ENCODE peak calls at places on chromosome 12, in six cellular contexts. C is fibroblast of lung, Y is K562, T is GM23248, Z is PC-3, G is astrocyte. W is an unnamed sample.

GRCh38 chr12:131371580-131372475 is 339.1 kb upstream of the SFSWAP start:
- DNase-seq in T (no peak), G (no peak), Z (no peak), Y (no peak), C (no peak), W (no peak)

GRCh38 chr12:50394469-50395029 is 1.9 kb downstream of the FAM186A start:
- DNase-seq in Y (no peak), Z (peak; percentile 49), C (no peak), G (no peak), T (peak; percentile 41), W (peak; percentile 38)

GRCh38 chr12:32997471-32997870 is 100.9 kb upstream of the PKP2 start:
- DNase-seq in C (no peak), T (no peak), Y (no peak), G (no peak), Z (no peak), W (no peak)

GRCh38 chr12:124190301-124191023 is 104.4 kb upstream of the RFLNA start:
- DNase-seq in C (no peak), Y (no peak), G (no peak), T (no peak), Z (no peak), W (no peak)

GRCh38 chr12:28539691-28540323 is 349.6 kb downstream of the CCDC91 start:
- DNase-seq in Y (no peak), T (peak; percentile 4), C (no peak), G (no peak), Z (peak; percentile 57), W (no peak)

GRCh38 chr12:4700621-4701026 is 19.6 kb upstream of the GALNT8 start:
- DNase-seq in G (peak; percentile 69), C (peak; percentile 81), T (no peak), Y (no peak), Z (no peak), W (no peak)

GRCh38 chr12:122842505-122843405 is 7.5 kb downstream of the HIP1R start:
- DNase-seq in T (no peak), Z (no peak), C (no peak), G (no peak), Y (no peak), W (no peak)

GRCh38 chr12:129564768-129565167 is 339.1 kb downstream of the TMEM132D start:
- DNase-seq in G (peak; percentile 14), C (no peak), T (no peak), Z (no peak), Y (no peak), W (no peak)

GRCh38 chr12:72272731-72273498 is 745 bp downstream of the TRHDE start:
- DNase-seq in G (peak; percentile 65), T (peak; percentile 40), C (peak; percentile 73), Y (no peak), Z (peak; percentile 21), W (no peak)

GRCh38 chr12:111841236-111841749 is 735 bp upstream of the MAPKAPK5 start:
- DNase-seq in Z (peak; percentile 11), Y (no peak), G (no peak), C (peak; percentile 15), T (peak; percentile 33), W (peak; percentile 43)

GRCh38 chr12:12221560-12221959 is 45.3 kb downstream of the LRP6 start:
- DNase-seq in T (no peak), G (no peak), Z (no peak), Y (no peak), C (no peak), W (no peak)

GRCh38 chr12:66596189-66596588 is 82.7 kb downstream of the GRIP1 start:
- DNase-seq in G (peak; percentile 39), Y (no peak), T (peak; percentile 37), C (peak; percentile 34), Z (peak; percentile 75), W (peak; percentile 40)
- TF ChIP-seq EZH2 in G (no peak), Y (no peak), T (no peak), C (no peak), Z (no peak), W (no peak)

DNA sequence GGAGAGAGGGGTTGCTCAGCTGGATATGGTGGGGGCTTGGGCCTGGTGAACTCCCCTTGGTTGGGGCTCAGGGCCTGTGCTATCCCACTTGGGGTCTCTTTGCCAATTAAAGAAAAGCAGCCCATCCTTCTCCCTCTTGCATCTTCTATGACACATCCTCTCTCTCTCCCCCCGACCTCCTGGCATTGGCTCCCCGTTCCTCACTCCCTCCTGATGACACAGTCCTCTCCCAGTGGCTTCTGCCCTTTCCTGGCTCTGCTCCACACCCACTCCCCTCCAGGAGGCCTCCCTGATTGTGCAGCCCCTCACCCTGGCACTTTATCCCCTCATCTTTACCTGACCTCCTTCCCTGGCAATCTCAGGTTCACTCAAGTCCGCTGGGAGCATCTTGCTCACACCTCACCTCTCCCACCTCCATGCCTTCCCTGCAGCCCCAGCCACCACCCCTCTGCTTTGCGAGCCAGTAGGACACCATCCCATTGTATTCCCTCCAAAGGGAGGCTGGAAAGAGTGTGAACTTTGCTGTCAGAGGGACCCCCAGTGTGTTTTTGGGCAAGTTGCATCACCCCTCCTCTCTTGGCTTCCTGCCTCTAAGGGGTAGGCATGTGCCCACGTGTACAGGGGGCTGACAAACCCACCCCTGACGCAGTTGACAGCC is 10.7 kb downstream of the KRT80 start:
- DNase-seq in G (no peak), C (no peak), T (no peak), Y (no peak), Z (no peak), W (no peak)
- H2AFZ ChIP-seq in G (peak overlapping the region; percentile 65), C (no peak overlapping the region), T (no peak overlapping the region), Y (no peak overlapping the region), Z (no peak overlapping the region), W (no peak overlapping the region)

DNA sequence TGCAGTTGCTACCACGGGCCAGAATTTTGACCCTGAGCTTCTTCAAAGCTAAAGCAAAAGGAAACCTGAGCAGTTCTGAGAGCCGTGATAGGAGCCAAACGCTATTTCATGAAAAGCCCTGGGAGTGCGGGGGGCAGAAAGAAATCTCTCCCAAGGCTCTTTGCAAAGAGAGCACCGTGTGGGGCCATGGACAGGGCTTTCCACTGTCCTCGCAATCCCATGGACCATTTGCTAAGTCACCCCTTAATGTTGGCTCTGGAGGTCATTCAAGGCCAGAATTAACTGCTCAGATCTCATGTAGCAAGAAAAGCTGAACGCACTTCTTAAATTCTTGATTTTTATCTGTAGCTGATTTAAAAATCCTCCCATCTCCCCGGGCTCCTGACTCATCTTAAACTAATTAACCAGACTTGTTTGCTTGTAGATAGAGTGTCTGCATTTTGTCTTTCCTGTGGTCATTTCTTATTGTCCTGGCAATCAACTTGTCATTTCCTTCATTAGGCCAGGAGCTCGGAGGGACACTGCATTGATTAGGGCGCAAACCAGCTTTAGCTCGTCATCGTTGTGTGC is 24.8 kb downstream of the CLSTN3 start:
- DNase-seq in T (no peak), C (no peak), Y (no peak), Z (no peak), G (no peak), W (no peak)
- H3K4me2 ChIP-seq in T (no peak overlapping the region), C (no peak overlapping the region), Y (no peak overlapping the region), Z (no peak overlapping the region), G (no peak overlapping the region), W (peak overlapping the region; percentile 52)

GRCh38 chr12:54035561-54036377 is 2.9 kb downstream of the HOXC5 start:
- DNase-seq in Z (no peak), C (no peak), G (no peak), Y (no peak), T (peak; percentile 20), W (no peak)
- TF ChIP-seq EZH2 in Z (no peak), C (no peak), G (no peak), Y (no peak), T (no peak), W (no peak)

GRCh38 chr12:65881348-65881961 is 57.2 kb downstream of the HMGA2 start:
- DNase-seq in G (peak; percentile 55), Y (no peak), Z (no peak), C (peak; percentile 94), T (peak; percentile 85), W (no peak)
- H2AFZ ChIP-seq in G (no peak overlapping the region), Y (no peak overlapping the region), Z (no peak overlapping the region), C (no peak overlapping the region), T (peak overlapping the region; percentile 44), W (no peak overlapping the region)

DNA sequence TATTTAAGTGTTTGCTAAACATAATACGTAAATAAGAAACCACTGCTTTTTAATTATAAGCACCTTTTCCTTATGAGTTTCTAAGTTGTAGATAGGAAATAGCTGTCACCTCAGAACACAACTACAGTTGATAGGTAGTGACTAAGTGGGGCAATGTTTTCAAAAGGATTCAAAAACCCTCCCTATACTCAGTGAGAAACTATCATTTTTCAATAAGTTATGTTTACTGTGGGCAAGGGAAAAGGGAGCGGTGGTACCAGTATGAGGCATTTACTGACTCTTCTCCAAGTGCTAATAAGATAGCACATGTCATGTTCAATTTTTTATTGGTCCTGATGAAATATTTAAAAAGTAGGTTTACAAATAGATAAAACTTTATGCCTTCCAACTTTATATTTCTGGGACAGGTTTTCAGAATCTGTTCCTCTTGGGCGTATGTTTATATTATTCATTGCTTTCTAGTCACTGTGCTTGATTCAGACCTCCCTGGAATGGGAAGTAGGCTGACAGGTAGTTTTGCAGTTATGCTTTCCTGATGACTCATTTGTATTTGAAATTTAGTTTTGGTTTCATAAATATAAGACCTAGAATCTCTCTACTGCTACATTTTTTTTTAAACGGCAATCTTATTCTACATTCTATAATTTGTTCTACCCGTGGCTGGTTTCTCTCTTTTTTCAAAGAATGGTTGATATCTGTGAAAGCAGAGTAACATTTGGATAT is 153.1 kb downstream of the TMEM117 start:
- DNase-seq in Z (peak; percentile 57), Y (no peak), G (peak; percentile 27), C (peak; percentile 7), T (peak; percentile 18), W (no peak)
- H3K4me2 ChIP-seq in Z (peak overlapping the region; percentile 73), Y (no peak overlapping the region), G (no peak overlapping the region), C (peak overlapping the region; percentile 51), T (no peak overlapping the region), W (peak overlapping the region; percentile 61)

DNA sequence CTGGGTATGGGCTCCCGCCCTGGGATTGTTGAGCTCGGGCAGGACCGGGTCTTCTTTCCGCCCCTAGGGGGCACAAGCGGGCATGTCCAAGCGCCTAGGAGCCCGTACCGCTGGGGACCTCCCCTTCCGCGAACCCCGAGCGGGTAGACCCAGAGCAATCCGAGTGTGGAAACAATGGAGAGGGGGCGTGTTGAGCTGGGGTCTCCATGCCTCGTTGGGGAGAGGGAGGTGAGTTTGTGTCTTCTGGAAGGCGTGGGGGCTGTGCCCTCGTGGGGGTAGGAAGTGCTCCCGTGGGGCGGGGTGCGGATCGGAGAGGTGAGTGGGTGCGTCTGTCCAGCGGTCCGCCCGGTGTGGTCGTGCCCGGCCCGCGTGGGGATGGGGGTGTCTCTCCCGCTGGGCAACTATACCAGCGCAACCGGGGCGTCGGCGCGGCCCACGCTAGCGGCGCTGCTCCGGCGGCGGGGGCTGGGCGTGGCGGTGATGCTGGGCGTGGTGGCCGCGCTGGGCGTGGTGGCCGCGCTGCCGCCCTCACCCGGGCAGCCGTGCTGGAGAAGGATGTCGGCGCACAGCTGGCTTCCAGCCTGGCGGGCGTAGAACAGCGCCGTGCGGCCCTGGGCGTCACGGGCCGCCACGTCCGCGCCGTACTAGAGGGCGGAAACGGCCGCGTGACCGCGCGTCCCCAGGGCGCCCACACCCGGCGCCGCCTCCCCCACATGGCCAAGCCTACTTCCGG is 12.2 kb downstream of the AGAP2 start:
- DNase-seq in T (peak; percentile 95), G (peak; percentile 50), Z (peak; percentile 88), Y (peak; percentile 48), C (peak; percentile 83), W (peak; percentile 85)
- TF ChIP-seq EZH2 in T (no peak), G (no peak), Z (no peak), Y (no peak), C (no peak), W (no peak)